ENCODE peak calls at places on chromosomes 2 and 18, in six cellular contexts. Z is IMR-90, I is mesenchymal stem cell, Y is H9, E is H1, A is trophoblast cell. D is an unnamed sample.

GRCh38 chr18:44592639-44593038 is 88.0 kb upstream of the SETBP1 start:
- DNase-seq in Z (peak), E (no peak), A (no peak), Y (no peak), I (peak), D (no peak)

GRCh38 chr18:46574740-46575108 is 82.3 kb downstream of the LOXHD1 start:
- DNase-seq in Y (no peak), A (no peak), Z (no peak), I (no peak), E (peak), D (no peak)

GRCh38 chr2:191015229-191015628 is 1.3 kb upstream of the STAT1 start:
- DNase-seq in A (no peak), E (no peak), I (no peak), Y (no peak), Z (no peak), D (no peak)

GRCh38 chr2:188984126-188984525 is 10.0 kb downstream of the COL3A1 start:
- DNase-seq in Z (peak), Y (no peak), I (peak), A (no peak), E (no peak), D (no peak)

GRCh38 chr18:34600118-34600517 is 110.0 kb upstream of the DTNA start:
- DNase-seq in Y (no peak), A (no peak), Z (peak), I (no peak), E (no peak), D (no peak)

GRCh38 chr2:118808429-118808809 is 39.0 kb downstream of the EN1 start:
- DNase-seq in Y (no peak), Z (no peak), I (no peak), A (no peak), E (no peak), D (no peak)

GRCh38 chr2:98808546-98808945 is 77.6 kb upstream of the MGAT4A start:
- DNase-seq in Y (no peak), Z (no peak), A (no peak), I (no peak), E (no peak), D (no peak)

GRCh38 chr2:158128168-158128973 is 26.7 kb downstream of the UPP2 start:
- DNase-seq in I (no peak), Y (no peak), A (no peak), Z (no peak), E (no peak), D (no peak)

GRCh38 chr2:102790086-102790453 is 28.2 kb downstream of the TMEM182 start:
- DNase-seq in I (no peak), Z (no peak), E (no peak), A (no peak), Y (no peak), D (no peak)

GRCh38 chr18:78549971-78550370 is 429.6 kb upstream of the SALL3 start:
- DNase-seq in Y (no peak), Z (no peak), E (no peak), I (no peak), A (no peak), D (no peak)

GRCh38 chr18:59927246-59927825 is 27.5 kb downstream of the PMAIP1 start:
- DNase-seq in Y (no peak), E (no peak), Z (peak), A (no peak), I (no peak), D (no peak)

GRCh38 chr2:43133708-43134570 is 92.5 kb downstream of the ZFP36L2 start:
- DNase-seq in E (no peak), Y (no peak), I (no peak), A (no peak), Z (no peak), D (no peak)

GRCh38 chr18:48902023-48902855 is 48.5 kb downstream of the SMAD7 start:
- DNase-seq in E (no peak), Y (peak), Z (peak), A (peak), I (peak), D (no peak)

GRCh38 chr2:11995381-11995947 is 249.0 kb downstream of the LPIN1 start:
- DNase-seq in Z (peak), Y (no peak), A (no peak), E (no peak), I (peak), D (no peak)

GRCh38 chr2:148534416-148535205 is 109.9 kb upstream of the EPC2 start:
- DNase-seq in E (no peak), A (no peak), I (no peak), Y (no peak), Z (no peak), D (no peak)

GRCh38 chr18:75546964-75547363 is 119.5 kb upstream of the SMIM21 start:
- DNase-seq in Z (no peak), Y (peak), E (no peak), I (no peak), A (no peak), D (no peak)

GRCh38 chr2:121368841-121369240 is 83.8 kb upstream of the TFCP2L1 start:
- DNase-seq in I (peak), Y (no peak), E (no peak), Z (peak), A (peak), D (no peak)

GRCh38 chr2:232655392-232655791 is 22.0 kb downstream of the EFHD1 start:
- DNase-seq in Z (no peak), A (no peak), I (no peak), E (no peak), Y (no peak), D (no peak)

GRCh38 chr2:173226899-173227692 is 127.6 kb upstream of the CDCA7 start:
- DNase-seq in I (no peak), E (no peak), Y (no peak), Z (no peak), A (no peak), D (no peak)

GRCh38 chr2:24926602-24927252 is 6.7 kb upstream of the ADCY3 start:
- DNase-seq in Y (peak), I (no peak), E (peak), Z (no peak), A (no peak), D (no peak)

GRCh38 chr18:55100817-55101457 is 141.7 kb upstream of the CCDC68 start:
- DNase-seq in E (no peak), I (peak), Z (peak), Y (no peak), A (peak), D (no peak)

GRCh38 chr2:190535119-190535439 is 557 bp upstream of the NEMP2 start:
- DNase-seq in A (no peak), Z (no peak), E (no peak), Y (no peak), I (no peak), D (no peak)

GRCh38 chr2:120526047-120526562 is 180.2 kb downstream of the INHBB start:
- DNase-seq in E (no peak), I (no peak), A (no peak), Z (no peak), Y (no peak), D (no peak)

GRCh38 chr2:48479923-48480322 is 50.0 kb upstream of the STON1 start:
- DNase-seq in I (no peak), Y (no peak), E (no peak), A (no peak), Z (no peak), D (no peak)

GRCh38 chr2:148351439-148352143 is 293.0 kb upstream of the EPC2 start:
- DNase-seq in E (no peak), I (no peak), Y (no peak), A (no peak), Z (no peak), D (no peak)

GRCh38 chr18:32803571-32803970 is 30.7 kb upstream of the KLHL14 start:
- DNase-seq in A (no peak), E (no peak), Y (no peak), Z (no peak), I (no peak), D (peak)

GRCh38 chr2:144331652-144332355 is 188.1 kb downstream of the ZEB2 start:
- DNase-seq in A (peak), I (peak), E (peak), Z (no peak), Y (peak), D (peak)

GRCh38 chr18:62755454-62755853 is 40.1 kb downstream of the PHLPP1 start:
- DNase-seq in A (no peak), Z (no peak), E (no peak), I (no peak), Y (no peak), D (no peak)

GRCh38 chr18:62754026-62754425 is 38.7 kb downstream of the PHLPP1 start:
- DNase-seq in Y (no peak), E (no peak), A (no peak), I (no peak), Z (no peak), D (no peak)

GRCh38 chr18:62749389-62749788 is 34.0 kb downstream of the PHLPP1 start:
- DNase-seq in Y (no peak), E (no peak), Z (no peak), A (no peak), I (no peak), D (no peak)

GRCh38 chr18:62751341-62751821 is 36.0 kb downstream of the PHLPP1 start:
- DNase-seq in Y (peak), E (no peak), A (no peak), Z (peak), I (peak), D (peak)

DNA sequence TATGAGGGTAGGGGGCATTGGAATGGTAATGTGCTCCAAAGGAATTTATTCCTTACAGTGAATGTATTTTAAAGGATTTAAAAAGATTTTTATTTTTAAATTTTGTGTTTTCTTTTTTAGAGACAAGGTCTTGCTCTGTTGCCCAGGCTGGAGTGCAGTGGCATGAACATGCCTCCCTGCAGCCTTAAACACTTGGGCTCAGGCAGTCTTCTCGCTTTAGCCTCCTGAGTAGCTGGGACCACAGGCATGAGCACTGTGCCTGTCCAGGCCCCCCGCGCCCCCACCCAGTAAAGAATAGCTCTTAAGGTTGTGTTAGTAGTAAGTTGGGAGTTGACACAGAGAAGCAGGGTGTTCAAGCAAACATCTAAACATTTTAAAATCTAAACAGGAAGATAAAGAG is 36.6 kb downstream of the PHLPP1 start:
- DNase-seq in E (no peak), Z (no peak), I (peak), Y (no peak), A (no peak), D (no peak)
- H3K18ac ChIP-seq in E (peak), Z (no peak), I (no peak), Y (no peak), A (peak), D (peak)

GRCh38 chr18:30766053-30766452 is 276.5 kb downstream of the DSC3 start:
- DNase-seq in E (no peak), I (no peak), Z (no peak), Y (no peak), A (no peak), D (no peak)

GRCh38 chr18:30765247-30765646 is 277.3 kb downstream of the DSC3 start:
- DNase-seq in A (no peak), Z (no peak), E (no peak), I (no peak), Y (no peak), D (no peak)

GRCh38 chr18:30763913-30764350 is 278.6 kb downstream of the DSC3 start:
- DNase-seq in Z (no peak), A (no peak), Y (peak), I (peak), E (no peak), D (peak)
- H2AK5ac ChIP-seq in Z (no peak), A (no peak), Y (no peak), I (no peak), E (no peak), D (no peak)

DNA sequence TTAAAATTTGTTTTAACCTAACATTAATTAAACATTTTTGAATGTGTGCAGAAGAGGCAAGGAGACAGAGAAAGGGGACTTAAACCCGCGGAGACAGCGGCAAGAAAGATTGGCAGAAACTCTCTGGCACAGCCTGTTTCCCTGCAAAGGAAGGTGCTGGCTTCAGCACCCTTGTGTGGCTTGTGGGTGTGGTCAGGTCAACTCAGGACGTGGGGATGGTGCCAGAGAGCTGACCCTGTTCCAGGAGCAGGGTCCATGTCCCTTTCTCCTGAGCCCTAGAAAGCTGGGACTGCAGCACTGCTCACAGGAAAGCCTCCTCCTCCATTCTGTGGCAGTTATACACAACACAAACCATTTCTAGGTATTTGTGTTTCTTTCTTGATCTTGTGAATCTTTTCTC is 176.2 kb upstream of the ST6GAL2 start:
- DNase-seq in I (no peak), E (no peak), A (no peak), Y (peak), Z (no peak), D (no peak)
- H4K91ac ChIP-seq in I (no peak), E (no peak), A (no peak), Y (no peak), Z (no peak), D (no peak)

DNA sequence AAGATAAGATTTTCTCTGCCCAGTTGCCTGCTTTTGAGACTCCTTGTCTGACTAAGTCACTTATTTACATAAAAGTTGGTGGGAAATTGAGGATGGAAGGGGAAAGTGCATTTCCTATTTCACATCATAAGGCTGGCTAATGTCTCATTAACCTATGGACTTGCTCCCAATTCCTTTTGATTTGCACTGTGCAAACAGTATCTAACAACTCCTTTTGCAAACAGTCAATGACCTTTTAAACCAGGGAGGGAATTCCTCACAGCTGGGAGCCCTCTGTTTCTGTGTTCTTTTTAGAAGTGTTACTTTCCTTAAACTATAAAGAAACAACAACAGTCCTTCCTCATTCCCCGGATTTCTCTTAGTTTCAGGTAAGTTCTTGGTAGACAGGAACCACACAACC is 272.8 kb downstream of the RND3 start:
- DNase-seq in A (no peak), Y (no peak), I (peak), Z (no peak), E (no peak), D (peak)
- H3K18ac ChIP-seq in A (no peak), Y (no peak), I (no peak), Z (no peak), E (no peak), D (no peak)

DNA sequence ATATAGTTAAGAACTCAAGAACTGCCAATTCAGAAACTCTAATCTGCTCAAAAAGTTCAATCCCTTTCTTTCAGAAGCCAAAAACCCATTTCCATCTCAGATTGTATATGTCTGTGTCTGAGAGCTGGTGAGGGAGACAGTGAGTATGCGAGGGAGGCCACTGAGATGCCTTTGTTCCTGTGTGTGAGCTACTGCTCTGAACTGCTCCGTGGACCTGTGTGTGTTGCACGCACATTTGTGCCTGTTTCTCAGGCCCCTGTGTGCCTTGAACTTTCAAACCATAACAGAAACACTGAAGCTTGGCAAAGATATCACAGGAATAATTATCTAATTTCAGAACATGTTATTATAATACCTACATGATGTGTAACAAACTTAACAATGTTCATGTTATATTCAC is 2.4 kb upstream of the PKDCC start:
- DNase-seq in E (no peak), Z (no peak), I (no peak), A (no peak), Y (no peak), D (no peak)
- H2AK5ac ChIP-seq in E (no peak), Z (peak), I (no peak), A (no peak), Y (no peak), D (no peak)

GRCh38 chr2:166230724-166231070 is 102.9 kb upstream of the SCN1A start:
- DNase-seq in Z (no peak), Y (no peak), A (no peak), I (no peak), E (no peak), D (no peak)
- H4K91ac ChIP-seq in Z (peak), Y (no peak), A (no peak), I (no peak), E (no peak), D (no peak)

GRCh38 chr2:231056453-231057416 is at the start of gene PSMD1:
- DNase-seq in A (peak), Y (peak), E (peak), Z (peak), I (peak), D (peak)
- H3K18ac ChIP-seq in A (peak), Y (peak), E (peak), Z (peak), I (peak), D (peak)

GRCh38 chr2:63619328-63619727 is 30.6 kb downstream of the MDH1 start:
- DNase-seq in Y (no peak), E (no peak), I (no peak), Z (no peak), A (no peak), D (no peak)

GRCh38 chr2:63617360-63617759 is 28.6 kb downstream of the MDH1 start:
- DNase-seq in A (no peak), I (no peak), E (no peak), Y (no peak), Z (no peak), D (no peak)

GRCh38 chr2:63614983-63615945 is 26.5 kb downstream of the MDH1 start:
- DNase-seq in Y (peak), A (peak), I (peak), Z (peak), E (peak), D (no peak)

GRCh38 chr2:63614448-63614968 is 25.7 kb downstream of the MDH1 start:
- DNase-seq in Y (no peak), Z (peak), A (peak), I (peak), E (no peak), D (peak)

GRCh38 chr2:63613391-63613901 is 24.7 kb downstream of the MDH1 start:
- DNase-seq in Z (no peak), E (no peak), Y (no peak), A (no peak), I (peak), D (no peak)
- H2AK5ac ChIP-seq in Z (no peak), E (peak), Y (peak), A (peak), I (peak), D (no peak)

GRCh38 chr2:236760246-236760645 is 190.6 kb downstream of the ACKR3 start:
- DNase-seq in Z (no peak), Y (no peak), A (no peak), I (no peak), E (no peak), D (no peak)
- H4K91ac ChIP-seq in Z (no peak), Y (no peak), A (peak), I (no peak), E (no peak), D (no peak)